ENCODE peak calls at places on chromosomes 4 and X, in four cellular contexts. Q, O, M and P are unnamed samples.

GRCh38 chrX:7574325-7574724 is 268.6 kb upstream of the VCX start:
- DNase-seq in Q (peak), O (no peak), M (peak), P (peak)

GRCh38 chrX:34629572-34629971 is 27.5 kb downstream of the TMEM47 start:
- DNase-seq in O (no peak), M (no peak), Q (no peak), P (no peak)

GRCh38 chr4:77994194-77994721 is 62.9 kb upstream of the FRAS1 start:
- DNase-seq in Q (peak), M (peak), O (no peak), P (peak)

GRCh38 chr4:187380181-187380581 is 615.4 kb upstream of the ZFP42 start:
- DNase-seq in Q (peak), O (peak), M (peak), P (peak)

GRCh38 chr4:155444695-155445094 is 67.9 kb upstream of the MAP9 start:
- DNase-seq in O (no peak), M (no peak), Q (no peak), P (no peak)

GRCh38 chrX:110346681-110347080 is 12.0 kb upstream of the RTL9 start:
- DNase-seq in Q (peak), O (no peak), M (peak), P (no peak)

GRCh38 chr4:55303818-55304217 is 42.2 kb upstream of the SRD5A3 start:
- DNase-seq in Q (no peak), M (peak), O (no peak), P (peak)

GRCh38 chr4:102007959-102008425 is 217.5 kb downstream of the BANK1 start:
- DNase-seq in M (no peak), O (no peak), Q (no peak), P (no peak)

GRCh38 chrX:139831689-139832456 is 101.0 kb downstream of the ATP11C start:
- DNase-seq in M (peak), Q (no peak), O (no peak), P (peak)

DNA sequence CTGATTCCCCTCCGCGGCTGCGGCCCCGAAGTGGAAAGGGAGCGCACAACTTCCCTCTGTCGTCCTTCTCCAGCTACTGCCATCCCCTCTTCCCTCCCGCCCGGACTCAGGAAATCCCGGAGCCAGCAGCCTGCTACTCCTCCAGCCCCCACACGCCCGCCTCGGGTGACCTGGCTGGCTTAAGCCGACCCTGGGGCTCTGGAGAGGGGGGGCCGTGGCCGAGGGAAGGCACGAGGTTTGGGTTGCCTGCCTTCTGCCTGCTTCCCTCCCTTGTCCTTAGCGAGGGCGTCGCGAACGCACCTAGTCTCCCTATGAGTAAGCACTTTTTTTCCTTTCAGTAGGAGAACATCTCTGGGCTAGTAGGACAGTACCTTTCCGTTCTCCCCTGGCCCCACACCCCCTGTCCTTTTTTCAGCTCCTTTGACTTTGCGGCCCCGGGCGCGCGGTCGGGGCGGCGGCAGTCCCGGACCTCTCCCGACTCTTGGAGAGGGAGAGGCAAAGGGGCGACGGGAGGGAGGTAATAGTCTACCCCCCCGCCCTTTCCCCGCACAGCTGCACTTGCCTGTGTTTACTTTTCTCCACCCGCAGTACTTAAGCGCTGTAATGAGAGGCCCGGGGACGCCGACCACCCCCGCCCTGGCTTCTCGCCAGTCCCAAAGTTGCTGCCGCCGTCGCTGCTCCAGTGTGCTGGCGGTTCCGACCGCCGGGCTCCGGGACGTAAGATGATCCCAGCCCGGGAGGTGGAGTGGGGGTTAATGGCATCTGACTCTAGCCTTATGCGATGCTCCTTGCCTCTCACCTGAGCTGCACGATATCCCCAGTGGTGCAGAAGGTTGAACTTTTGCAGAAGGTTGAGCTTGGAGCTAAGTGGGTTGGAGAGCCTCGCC is 874 bp downstream of the PLS3 start:
- DNase-seq in O (peak), M (peak), Q (peak), P (peak)
- TF ChIP-seq CTCF in O (no peak), M (peak), Q (no peak), P (no peak)

GRCh38 chrX:150094996-150095395 is 156.7 kb upstream of the EOLA2 start:
- DNase-seq in M (no peak), Q (no peak), O (no peak), P (no peak)

GRCh38 chrX:150100261-150100660 is 162.0 kb upstream of the EOLA2 start:
- DNase-seq in Q (no peak), M (no peak), O (no peak), P (no peak)

GRCh38 chrX:150094375-150094774 is 156.1 kb upstream of the EOLA2 start:
- DNase-seq in O (no peak), Q (no peak), M (no peak), P (no peak)

GRCh38 chrX:150099316-150099715 is 161.0 kb upstream of the EOLA2 start:
- DNase-seq in Q (peak), M (no peak), O (no peak), P (no peak)
- TF ChIP-seq CTCF in Q (no peak), M (no peak), O (no peak), P (no peak)

DNA sequence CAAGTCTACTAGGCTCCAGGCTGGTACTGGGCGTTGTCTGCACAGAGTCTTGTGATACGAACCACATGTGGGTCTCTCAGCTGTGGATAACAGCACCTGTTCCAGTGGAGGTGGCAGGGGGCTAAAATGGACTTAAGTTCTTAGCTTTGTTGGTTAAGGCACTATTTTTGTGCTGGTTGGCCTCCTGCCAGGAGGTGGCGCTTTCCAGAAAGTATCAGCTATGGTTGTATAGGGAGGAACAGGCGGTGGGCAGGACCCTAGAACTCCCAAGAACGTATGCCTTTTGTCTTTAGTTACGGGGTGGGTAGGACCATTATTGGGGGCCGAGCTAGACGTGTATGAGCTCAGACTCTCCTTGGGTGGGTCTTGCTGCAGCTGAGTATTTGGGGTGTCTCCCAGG is 1138.4 kb downstream of the PCDH19 start:
- DNase-seq in Q (no peak), M (no peak), O (no peak), P (no peak)
- TF ChIP-seq CTCF in Q (no peak), M (no peak), O (no peak), P (no peak)

DNA sequence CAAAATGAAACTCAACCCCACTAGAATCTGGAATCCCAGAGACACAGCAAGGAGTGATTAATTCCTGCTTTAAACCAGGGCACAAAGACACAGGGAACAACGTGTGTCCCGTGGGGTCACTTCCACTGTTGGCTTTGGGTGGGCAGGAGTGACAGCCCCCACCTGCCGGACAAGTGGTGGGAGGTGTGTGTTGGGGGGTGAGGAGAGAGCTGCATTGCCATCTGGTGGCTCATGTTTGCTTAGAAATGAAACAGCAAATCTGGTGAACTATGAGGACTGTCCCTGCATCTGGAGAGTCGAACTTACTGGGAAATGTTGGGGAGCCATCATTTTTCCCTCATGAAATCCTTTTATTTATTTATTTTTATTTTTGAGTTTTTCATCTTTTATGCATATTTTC is 75.9 kb upstream of the AFAP1 start:
- DNase-seq in M (peak), Q (no peak), O (no peak), P (no peak)
- TF ChIP-seq CTCF in M (peak), Q (no peak), O (no peak), P (peak)

GRCh38 chr4:86594559-86595425 is 677 bp downstream of the PTPN13 start:
- DNase-seq in M (peak), Q (peak), O (peak), P (peak)
- TF ChIP-seq CTCF in M (peak), Q (no peak), O (no peak), P (no peak)

GRCh38 chr4:66169341-66169740 is 499.1 kb upstream of the EPHA5 start:
- DNase-seq in M (peak), Q (no peak), O (no peak), P (peak)
- TF ChIP-seq CTCF in M (peak), Q (no peak), O (no peak), P (peak)

GRCh38 chrX:119694601-119695534 is 1.9 kb upstream of the SEPTIN6 start:
- DNase-seq in Q (no peak), O (no peak), M (no peak), P (no peak)
- TF ChIP-seq CTCF in Q (no peak), O (no peak), M (no peak), P (no peak)

GRCh38 chr4:119781044-119781443 is 152.4 kb upstream of the PDE5A start:
- DNase-seq in Q (no peak), O (no peak), M (no peak), P (no peak)

GRCh38 chr4:119788334-119789266 is 160.0 kb upstream of the PDE5A start:
- DNase-seq in M (no peak), O (no peak), Q (no peak), P (no peak)

GRCh38 chr4:119783200-119783978 is 154.8 kb upstream of the PDE5A start:
- DNase-seq in Q (no peak), O (no peak), M (no peak), P (no peak)

GRCh38 chr4:119785963-119786362 is 157.4 kb upstream of the PDE5A start:
- DNase-seq in M (peak), Q (no peak), O (peak), P (peak)
- TF ChIP-seq CTCF in M (peak), Q (peak), O (peak), P (peak)

GRCh38 chr4:40283413-40283812 is 51.7 kb upstream of the CHRNA9 start:
- DNase-seq in M (no peak), Q (no peak), O (no peak), P (no peak)

GRCh38 chr4:40281913-40282312 is 53.2 kb upstream of the CHRNA9 start:
- DNase-seq in M (no peak), Q (no peak), O (no peak), P (no peak)

GRCh38 chr4:40280586-40280985 is 54.5 kb upstream of the CHRNA9 start:
- DNase-seq in M (no peak), Q (no peak), O (no peak), P (no peak)

GRCh38 chr4:40281099-40281498 is 54.0 kb upstream of the CHRNA9 start:
- DNase-seq in Q (no peak), O (no peak), M (no peak), P (no peak)

GRCh38 chr4:40283968-40284367 is 51.2 kb upstream of the CHRNA9 start:
- DNase-seq in Q (no peak), M (no peak), O (no peak), P (peak)
- TF ChIP-seq CTCF in Q (no peak), M (no peak), O (no peak), P (no peak)